ENCODE peak calls at places on chromosomes 2 and 18, in eight cellular contexts. S is adrenal gland, B is endothelial cell of umbilical vein, H is body of pancreas, X is GM12892, Z is tibial nerve, U is transverse colon, Q is suprapubic skin. C is an unnamed sample.
A peak's percentile ranks its signal among the peaks of the same experiment; 100 is the strongest.

GRCh38 chr2:196592912-196593881 is 46.3 kb upstream of the CCDC150 start:
- DNase-seq in S (no peak), X (peak; percentile 40), U (no peak), B (peak; percentile 49), Z (no peak), H (peak; percentile 22), Q (no peak), C (peak; percentile 41)

GRCh38 chr2:70088508-70089219 is 1.4 kb downstream of the PCBP1 start:
- DNase-seq in U (no peak), Z (no peak), S (no peak), Q (peak; percentile 78), B (no peak), H (no peak), X (no peak), C (no peak)

GRCh38 chr18:76757343-76757742 is 65.0 kb upstream of the ZNF236 start:
- DNase-seq in X (no peak), H (no peak), Q (no peak), B (no peak), Z (no peak), U (peak; percentile 14), S (no peak), C (no peak)

GRCh38 chr2:9205963-9206948 is at the start of gene ASAP2:
- DNase-seq in Q (no peak), X (peak; percentile 49), H (peak; percentile 77), Z (peak; percentile 55), U (peak; percentile 78), S (peak; percentile 61), B (peak; percentile 70), C (peak; percentile 85)

GRCh38 chr18:76213996-76214395 is 281.0 kb downstream of the ZNF516 start:
- DNase-seq in U (no peak), Z (no peak), H (no peak), S (no peak), X (no peak), Q (no peak), B (no peak), C (no peak)

GRCh38 chr2:228771306-228771705 is 499.8 kb downstream of the PID1 start:
- DNase-seq in B (no peak), X (no peak), U (no peak), Z (peak; percentile 53), S (no peak), H (peak; percentile 5), Q (peak; percentile 78), C (no peak)

GRCh38 chr18:44655435-44655834 is 25.3 kb upstream of the SETBP1 start:
- DNase-seq in X (no peak), Z (no peak), S (no peak), Q (no peak), H (no peak), U (no peak), B (no peak), C (no peak)

GRCh38 chr2:1837458-1837857 is 93.1 kb upstream of the PXDN start:
- DNase-seq in Z (no peak), Q (no peak), U (no peak), B (no peak), X (no peak), H (no peak), S (no peak), C (no peak)

GRCh38 chr2:240424341-240425235 is 10.9 kb upstream of the GPC1 start:
- DNase-seq in S (peak; percentile 11), U (no peak), H (peak; percentile 4), X (no peak), B (no peak), Z (no peak), Q (peak; percentile 63), C (no peak)

GRCh38 chr2:120935339-120936313 is 200.0 kb downstream of the GLI2 start:
- DNase-seq in H (peak; percentile 38), U (peak; percentile 28), S (peak; percentile 31), B (no peak), Z (no peak), Q (no peak), X (no peak), C (no peak)

GRCh38 chr2:47559079-47559684 is 156.2 kb downstream of the MSH2 start:
- DNase-seq in H (no peak), Q (no peak), X (no peak), S (no peak), U (no peak), B (no peak), Z (no peak), C (peak; percentile 78)

GRCh38 chr2:453132-453531 is 165.2 kb upstream of the ALKAL2 start:
- DNase-seq in Q (no peak), X (no peak), U (no peak), S (no peak), H (no peak), Z (no peak), B (no peak), C (no peak)

GRCh38 chr18:48827321-48828200 is 123.2 kb downstream of the SMAD7 start:
- DNase-seq in B (peak; percentile 70), H (no peak), S (peak; percentile 14), U (no peak), Z (no peak), Q (peak; percentile 77), X (no peak), C (no peak)

GRCh38 chr2:10446631-10447030 is 1.5 kb downstream of the ODC1 start:
- DNase-seq in S (no peak), H (no peak), B (no peak), Q (no peak), Z (no peak), X (no peak), U (no peak), C (no peak)

GRCh38 chr2:10448646-10449480 is 736 bp upstream of the ODC1 start:
- DNase-seq in H (peak; percentile 94), S (peak; percentile 90), U (peak; percentile 95), Q (no peak), Z (peak; percentile 77), X (peak; percentile 96), B (peak; percentile 90), C (no peak)

GRCh38 chr2:10447300-10448207 is 573 bp downstream of the ODC1 start:
- DNase-seq in B (peak; percentile 61), H (peak; percentile 74), Z (peak; percentile 24), U (peak; percentile 69), S (peak; percentile 65), Q (no peak), X (no peak), C (no peak)

GRCh38 chr2:10449481-10449831 is 1.3 kb upstream of the ODC1 start:
- DNase-seq in H (no peak), U (no peak), Z (no peak), X (no peak), S (no peak), B (no peak), Q (no peak), C (no peak)

GRCh38 chr2:10448208-10448645 is at the start of gene ODC1:
- DNase-seq in Z (peak; percentile 94), S (peak; percentile 92), U (peak; percentile 96), B (peak; percentile 83), Q (peak; percentile 95), H (peak; percentile 97), X (no peak), C (peak; percentile 90)
- TF ChIP-seq POLR2A in Z (peak; percentile 85), S (peak; percentile 78), U (no peak), B (peak; percentile 64), Q (peak; percentile 77), H (peak; percentile 78), X (peak; percentile 88), C (peak; percentile 84)

DNA sequence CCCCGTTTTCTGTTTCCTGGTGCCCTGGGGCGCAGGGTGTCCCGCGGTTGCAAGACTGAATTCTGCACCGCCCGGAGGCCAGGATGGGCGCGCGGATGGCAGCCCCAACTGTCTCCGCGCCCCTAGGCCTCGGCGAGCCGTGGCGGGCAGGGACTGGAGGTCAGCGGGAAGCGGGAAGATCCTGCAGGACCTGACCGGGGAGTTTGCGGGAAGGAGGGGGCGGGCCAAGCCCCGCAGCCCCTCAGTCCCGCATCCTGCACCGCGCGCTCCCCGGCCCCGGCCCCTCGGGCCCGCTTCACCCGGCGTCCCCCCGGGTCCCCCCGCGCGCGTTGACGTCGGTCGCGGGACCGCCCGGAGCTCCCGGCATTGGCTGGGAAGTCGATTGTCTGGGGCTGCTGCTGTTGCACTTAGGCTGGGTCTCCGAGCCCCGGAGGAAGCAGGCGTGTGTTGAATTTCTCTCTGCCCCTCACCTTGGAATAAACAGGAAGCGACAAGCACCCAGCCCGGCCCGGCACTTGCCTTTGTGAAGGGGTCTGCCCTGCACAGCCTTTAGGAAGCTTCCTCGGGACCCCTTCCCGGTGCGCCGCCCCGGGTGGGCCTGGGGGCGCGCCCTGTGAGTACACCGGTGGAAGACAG is at the start of gene LDLRAD4:
- DNase-seq in U (peak; percentile 59), H (peak; percentile 48), X (no peak), S (peak; percentile 56), B (peak; percentile 34), Z (no peak), Q (no peak), C (no peak)
- TF ChIP-seq POLR2A in U (peak; percentile 36), H (peak; percentile 44), X (no peak), S (peak; percentile 38), B (no peak), Z (no peak), Q (no peak), C (no peak)

DNA sequence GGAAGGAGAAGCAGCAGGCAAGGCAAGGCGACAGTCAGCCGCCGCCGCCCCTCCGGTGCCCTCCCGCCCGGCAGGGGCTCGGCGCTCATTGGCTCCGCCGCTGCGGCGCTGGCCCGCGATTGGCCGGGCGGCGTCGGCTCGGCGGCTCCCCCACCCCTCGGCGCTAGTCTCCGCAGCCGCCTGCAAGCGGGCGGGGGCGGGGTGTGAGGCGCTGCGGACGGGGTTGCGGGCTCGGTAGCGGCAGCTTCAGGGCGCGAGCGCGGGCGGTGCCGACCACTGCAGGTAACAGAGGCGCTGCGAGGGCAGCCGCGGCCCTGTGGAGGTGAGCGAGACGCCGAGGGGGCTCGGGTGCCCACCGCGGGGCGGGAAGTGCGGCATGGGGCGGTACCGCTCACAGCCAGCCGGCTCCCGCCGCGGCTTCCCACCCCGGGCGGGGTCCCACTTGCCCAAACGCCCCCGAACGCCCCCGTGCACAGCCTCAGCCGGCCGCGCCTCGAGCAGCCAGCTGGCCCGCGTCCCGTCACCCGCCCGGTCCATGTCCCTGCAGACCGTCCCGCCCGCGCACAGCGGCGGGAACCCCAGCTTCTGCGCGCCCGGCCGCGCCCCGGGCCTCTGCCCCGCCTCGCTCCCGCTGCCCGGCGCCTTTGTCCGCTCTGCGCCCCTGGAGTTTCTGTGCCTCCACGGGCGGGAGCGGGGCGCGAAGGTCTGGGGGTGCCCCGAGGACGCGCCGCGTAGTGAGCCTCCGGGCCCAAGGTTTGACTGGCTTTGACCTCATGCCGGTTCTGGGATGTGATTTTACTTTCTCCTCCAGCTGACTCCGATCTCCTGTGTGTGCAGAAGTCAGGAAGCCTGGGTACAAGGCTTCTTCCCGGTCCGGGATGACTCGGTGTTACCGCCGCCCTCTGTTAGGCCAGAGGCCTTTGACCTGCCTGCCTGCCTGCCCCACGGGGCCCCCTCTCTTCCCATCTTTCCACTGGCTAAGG is at the start of gene SANBR:
- DNase-seq in B (peak; percentile 87), Q (peak; percentile 88), Z (peak; percentile 51), S (peak; percentile 86), U (peak; percentile 91), H (peak; percentile 90), X (peak; percentile 77), C (peak; percentile 87)
- TF ChIP-seq POLR2A in B (peak; percentile 68), Q (no peak), Z (peak; percentile 25), S (no peak), U (peak; percentile 71), H (peak; percentile 52), X (no peak), C (peak; percentile 87)

GRCh38 chr18:31979714-31980113 is 36.8 kb upstream of the TRAPPC8 start:
- DNase-seq in H (no peak), Q (no peak), B (peak; percentile 13), S (no peak), X (no peak), U (no peak), Z (no peak), C (no peak)
- TF ChIP-seq POLR2A in H (no peak), Q (no peak), B (no peak), S (no peak), X (no peak), U (no peak), Z (no peak), C (no peak)